ENCODE peak calls at places on chromosomes 4 and X, in seven cellular contexts. O is heart left ventricle, D is lower leg skin, J is IMR-90, E is A549, A is ovary, T is uterus. P is an unnamed sample.

GRCh38 chrX:134570899-134571298 is 87.4 kb downstream of the PLAC1 start:
- DNase-seq in O (no peak), J (no peak), T (no peak), A (no peak), D (no peak), E (no peak), P (no peak)

GRCh38 chrX:47707031-47707780 is 48.2 kb upstream of the UXT start:
- DNase-seq in J (no peak), O (no peak), E (no peak), D (no peak), A (no peak), T (no peak), P (no peak)

GRCh38 chrX:97334850-97335249 is 451.1 kb downstream of the RPA4 start:
- DNase-seq in T (no peak), A (no peak), J (no peak), D (no peak), E (no peak), O (no peak), P (no peak)

GRCh38 chr4:183356173-183356825 is 34.1 kb upstream of the CLDN24 start:
- DNase-seq in O (no peak), D (no peak), E (no peak), J (no peak), T (no peak), A (no peak), P (no peak)

GRCh38 chr4:184310171-184310567 is 92.5 kb upstream of the ENPP6 start:
- DNase-seq in E (no peak), A (no peak), J (no peak), D (no peak), O (no peak), T (no peak), P (peak; percentile 27)

GRCh38 chrX:117743469-117744251 is 372.9 kb downstream of the KLHL13 start:
- DNase-seq in E (no peak), D (no peak), O (no peak), T (no peak), A (no peak), J (peak; percentile 1), P (no peak)

GRCh38 chrX:93985621-93986020 is 311.6 kb downstream of the FAM133A start:
- DNase-seq in E (no peak), O (no peak), D (no peak), T (no peak), J (no peak), A (no peak), P (no peak)

GRCh38 chr4:74364649-74365491 is at the start of gene EREG:
- DNase-seq in T (no peak), O (peak; percentile 25), J (peak; percentile 62), A (peak; percentile 41), D (no peak), E (peak; percentile 33), P (no peak)

GRCh38 chr4:42915484-42915883 is 23.0 kb downstream of the GRXCR1 start:
- DNase-seq in D (no peak), T (no peak), O (no peak), A (no peak), J (no peak), E (no peak), P (no peak)

GRCh38 chr4:59655996-59656395 is 1544.1 kb upstream of the ADGRL3 start:
- DNase-seq in J (no peak), E (no peak), D (no peak), A (no peak), O (no peak), T (no peak), P (no peak)
- TF ChIP-seq POLR2A in J (no peak), E (no peak), D (no peak), A (no peak), O (no peak), T (no peak), P (no peak)

GRCh38 chr4:104901438-104901837 is 245.2 kb upstream of the TET2 start:
- DNase-seq in O (no peak), J (no peak), E (no peak), A (no peak), T (no peak), D (no peak), P (no peak)
- TF ChIP-seq CTCF in O (no peak), J (no peak), E (no peak), A (no peak), T (no peak), D (no peak), P (no peak)

GRCh38 chrX:16145656-16146055 is 21.6 kb upstream of the MAGEB17 start:
- DNase-seq in J (no peak), T (no peak), E (no peak), O (no peak), A (no peak), D (no peak), P (no peak)

GRCh38 chrX:16140448-16140847 is 17.1 kb downstream of the GRPR start:
- DNase-seq in E (no peak), T (no peak), O (no peak), D (no peak), J (no peak), A (no peak), P (no peak)

GRCh38 chrX:16140983-16141382 is 17.6 kb downstream of the GRPR start:
- DNase-seq in A (no peak), D (no peak), E (no peak), J (no peak), T (no peak), O (no peak), P (no peak)

GRCh38 chrX:16143968-16144367 is 20.6 kb downstream of the GRPR start:
- DNase-seq in A (no peak), O (no peak), T (no peak), D (no peak), J (no peak), E (no peak), P (no peak)

DNA sequence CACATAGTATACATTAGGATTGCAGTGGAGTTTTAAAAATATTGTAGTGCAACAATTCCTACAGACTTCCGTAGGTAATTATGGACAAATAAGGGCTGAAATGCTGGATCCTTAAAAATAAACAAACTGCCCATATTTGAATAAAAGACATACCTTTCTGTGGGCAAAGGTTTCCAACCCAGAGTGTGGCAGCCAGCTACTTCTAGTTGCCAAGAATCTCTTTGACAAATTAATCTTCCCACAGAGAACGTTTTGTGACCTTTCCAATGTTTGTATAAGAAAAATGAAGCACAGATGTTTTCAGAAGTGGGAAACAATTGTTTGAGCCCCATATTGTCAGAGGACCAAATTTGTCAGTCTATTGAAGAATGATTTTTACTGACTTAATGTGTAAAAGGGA is 21.1 kb downstream of the GRPR start:
- DNase-seq in J (no peak), T (no peak), E (no peak), D (no peak), O (no peak), A (no peak), P (no peak)
- TF ChIP-seq POLR2A in J (no peak), T (no peak), E (no peak), D (no peak), O (no peak), A (no peak), P (no peak)

GRCh38 chr4:47704693-47705325 is 133.1 kb downstream of the CORIN start:
- DNase-seq in A (no peak), T (no peak), J (peak; percentile 37), D (no peak), E (no peak), O (peak; percentile 67), P (no peak)
- TF ChIP-seq CTCF in A (no peak), T (no peak), J (peak; percentile 58), D (no peak), E (no peak), O (no peak), P (no peak)

DNA sequence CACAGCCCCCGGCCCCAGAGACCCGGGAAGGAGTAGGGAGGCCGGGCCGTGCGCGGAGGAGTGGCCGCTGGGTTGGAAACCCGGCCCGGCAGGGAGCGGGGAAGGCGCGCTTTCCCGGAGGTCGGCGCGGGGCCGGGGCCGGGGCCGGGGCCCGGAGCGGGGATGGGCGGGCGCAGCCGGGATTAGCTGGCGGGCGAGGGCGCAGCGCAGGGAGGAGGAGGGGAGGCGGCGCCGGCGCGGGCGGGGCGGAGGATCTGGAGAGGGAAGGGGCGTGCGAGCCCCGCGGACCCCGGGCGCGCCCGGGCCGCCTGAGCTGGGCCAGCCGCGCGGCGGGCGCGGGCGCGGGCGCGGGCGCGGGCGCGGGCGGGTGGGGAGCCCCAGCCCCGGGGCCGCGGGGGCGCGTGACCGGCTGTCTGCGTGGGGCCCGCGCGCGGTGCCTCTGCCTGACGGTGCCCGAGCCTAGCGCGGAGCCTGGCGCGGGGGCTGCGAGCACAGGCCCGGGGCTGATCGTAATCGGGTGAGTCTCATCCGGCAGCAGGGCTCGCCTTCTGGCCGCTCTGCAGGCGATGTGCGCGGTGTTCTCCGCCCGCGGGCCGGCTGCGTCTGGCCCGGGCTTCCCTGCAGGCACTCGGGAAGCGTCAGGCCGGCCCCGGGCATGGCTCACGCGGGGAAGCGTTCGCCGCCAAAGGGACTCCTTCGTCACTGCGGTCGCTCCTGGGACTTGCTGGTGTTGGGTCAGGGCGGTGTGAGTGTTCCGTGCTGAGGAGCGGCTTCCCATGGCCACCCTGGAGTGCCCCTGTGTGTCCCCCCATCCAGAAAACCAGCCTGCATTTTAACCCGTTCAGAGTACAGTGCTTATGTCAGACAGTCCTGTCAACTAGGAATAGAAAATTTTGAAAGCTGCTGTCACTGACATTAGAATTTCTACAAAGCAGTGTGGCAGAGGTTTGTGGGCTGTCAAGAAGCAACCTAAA is 40.4 kb downstream of the FAM149A start:
- DNase-seq in E (peak; percentile 13), O (peak; percentile 71), J (peak; percentile 43), A (peak; percentile 80), T (peak; percentile 56), D (peak; percentile 27), P (no peak)
- TF ChIP-seq POLR2A in E (no peak), O (no peak), J (no peak), A (no peak), T (no peak), D (no peak), P (no peak)

GRCh38 chr4:86934772-86935498 is at the start of gene AFF1:
- DNase-seq in T (peak; percentile 92), J (peak; percentile 79), E (peak; percentile 75), O (peak; percentile 96), D (peak; percentile 91), A (peak; percentile 92), P (peak; percentile 92)
- TF ChIP-seq CTCF in T (peak; percentile 48), J (peak; percentile 40), E (peak; percentile 18), O (peak; percentile 29), D (no peak), A (peak; percentile 54), P (peak; percentile 7)

P was measured in gastrocnemius medialis.